ENCODE peak calls at places on chromosomes 4 and X, in eight cellular contexts. L is hepatocyte, R is PC-3, D is HCT116, U is GM23338, Y is SK-N-SH, T is OCI-LY7, N is GM23248. Q is an unnamed sample. For H3K9me2 and H3K79me2, the result is how much of the 10 kb centered on the place peaks cover.

GRCh38 chr4:36088542-36088941 is 155.8 kb downstream of the ARAP2 start:
- DNase-seq in L (no peak), N (no peak), U (no peak), R (no peak), T (no peak), Y (no peak), D (no peak), Q (no peak)

GRCh38 chrX:132918523-132918922 is 39.9 kb downstream of the HS6ST2 start:
- DNase-seq in L (no peak), D (no peak), T (no peak), Y (no peak), N (no peak), U (peak), R (no peak), Q (no peak)

GRCh38 chrX:18252644-18253359 is 32.1 kb upstream of the BEND2 start:
- DNase-seq in D (no peak), L (no peak), T (no peak), R (no peak), Y (no peak), N (peak), U (peak), Q (no peak)

GRCh38 chr4:185011408-185011807 is 6.9 kb upstream of the HELT start:
- DNase-seq in L (peak), Y (peak), D (peak), U (peak), T (peak), N (peak), R (peak), Q (peak)

GRCh38 chrX:108071578-108071977 is 19.8 kb downstream of the PSMD10 start:
- DNase-seq in N (no peak), R (no peak), U (no peak), L (no peak), Y (no peak), T (no peak), D (no peak), Q (no peak)

GRCh38 chr4:129641179-129641578 is 545.2 kb downstream of the C4orf33 start:
- DNase-seq in D (peak), R (peak), T (peak), N (peak), U (peak), Y (peak), L (peak), Q (peak)

GRCh38 chr4:11599044-11599443 is 170.3 kb upstream of the HS3ST1 start:
- DNase-seq in R (peak), L (no peak), D (no peak), T (no peak), Y (no peak), N (no peak), U (no peak), Q (no peak)

GRCh38 chr4:133476064-133476463 is 327.0 kb downstream of the PCDH10 start:
- DNase-seq in N (no peak), R (no peak), T (no peak), D (no peak), Y (no peak), U (peak), L (no peak), Q (no peak)

GRCh38 chr4:22463179-22463578 is 52.7 kb downstream of the ADGRA3 start:
- DNase-seq in D (no peak), N (no peak), Y (no peak), U (peak), T (peak), L (no peak), R (no peak), Q (no peak)

GRCh38 chr4:165011403-165011802 is 20.4 kb upstream of the TRIM60 start:
- DNase-seq in U (no peak), N (no peak), Y (no peak), R (peak), D (no peak), L (no peak), T (no peak), Q (no peak)

GRCh38 chr4:123573866-123574508 is 177.4 kb downstream of the SPRY1 start:
- DNase-seq in R (no peak), T (no peak), D (no peak), L (no peak), N (no peak), U (no peak), Y (no peak), Q (no peak)

GRCh38 chrX:72299891-72300630 is 5.7 kb downstream of the CITED1 start:
- DNase-seq in R (no peak), T (no peak), Y (no peak), D (no peak), N (no peak), L (no peak), U (no peak), Q (no peak)

GRCh38 chr4:102620697-102621497 is 119.7 kb downstream of the NFKB1 start:
- DNase-seq in N (peak), R (peak), T (peak), U (peak), L (peak), D (peak), Y (peak), Q (peak)

GRCh38 chrX:74614193-74614909 is at the start of gene RLIM:
- DNase-seq in T (peak), R (peak), U (peak), D (peak), Y (peak), N (peak), L (peak), Q (peak)

GRCh38 chrX:22585831-22586230 is 313.1 kb downstream of the CBLL2 start:
- DNase-seq in D (no peak), L (no peak), T (no peak), U (no peak), Y (no peak), R (no peak), N (no peak), Q (peak)

GRCh38 chrX:19670854-19671620 is 155.7 kb upstream of the MAP3K15 start:
- DNase-seq in N (peak), L (peak), T (no peak), U (peak), D (peak), R (peak), Y (peak), Q (no peak)

GRCh38 chrX:94204524-94204923 is 530.5 kb downstream of the FAM133A start:
- DNase-seq in N (no peak), L (no peak), R (no peak), Y (peak), U (peak), T (no peak), D (no peak), Q (peak)

GRCh38 chr4:155953151-155954117 is at the start of gene CTSO:
- DNase-seq in D (peak), L (peak), Y (peak), U (peak), R (peak), N (peak), T (peak), Q (peak)

GRCh38 chr4:74671074-74671698 is 123.1 kb downstream of the BTC start:
- DNase-seq in R (peak), L (peak), T (peak), Y (peak), N (peak), D (peak), U (peak), Q (peak)

GRCh38 chr4:23972202-23972601 is 82.4 kb upstream of the PPARGC1A start:
- DNase-seq in N (no peak), R (no peak), U (no peak), Y (no peak), T (peak), D (no peak), L (no peak), Q (peak)

GRCh38 chrX:54166915-54167314 is 16.1 kb downstream of the FAM120C start:
- DNase-seq in T (no peak), R (no peak), Y (no peak), D (no peak), N (no peak), L (no peak), U (no peak), Q (no peak)

GRCh38 chr4:108683479-108683878 is 33.1 kb downstream of the OSTC start:
- DNase-seq in T (peak), D (peak), R (peak), Y (peak), U (peak), L (peak), N (peak), Q (peak)

GRCh38 chrX:108139303-108139702 is 47.7 kb downstream of the ATG4A start:
- DNase-seq in L (no peak), R (peak), T (peak), U (peak), Y (peak), N (peak), D (no peak), Q (no peak)

GRCh38 chrX:115147220-115147619 is 42.0 kb upstream of the RBMXL3 start:
- DNase-seq in Y (peak), D (peak), N (peak), U (peak), R (peak), T (no peak), L (no peak), Q (peak)

GRCh38 chr4:76377922-76378321 is 43.0 kb downstream of the CCDC158 start:
- DNase-seq in U (peak), L (peak), Y (peak), N (peak), D (peak), T (peak), R (peak), Q (peak)

GRCh38 chr4:123562994-123563745 is 166.6 kb downstream of the SPRY1 start:
- DNase-seq in Y (no peak), N (peak), R (peak), L (no peak), U (no peak), T (no peak), D (no peak), Q (no peak)

DNA sequence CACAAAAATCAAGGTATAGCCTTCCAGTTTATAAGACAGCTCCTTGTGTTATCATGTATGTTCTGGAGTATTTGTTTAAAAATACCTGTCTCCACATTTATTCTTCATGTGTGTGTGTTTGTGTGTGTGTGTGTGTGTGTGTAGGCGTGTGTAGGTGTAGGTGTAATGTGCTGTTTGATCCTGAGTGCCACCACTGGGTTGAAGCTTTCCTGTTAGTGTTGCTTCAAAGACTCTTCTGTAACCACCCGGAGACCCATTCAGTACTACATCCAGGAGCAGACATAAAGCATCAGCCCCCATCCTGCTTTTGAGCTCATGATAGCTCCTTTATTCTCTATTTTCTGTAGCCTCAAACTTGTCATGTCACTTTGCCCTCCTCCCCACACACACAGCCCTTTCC is 3.0 kb upstream of the ZDHHC9 start:
- DNase-seq in Y (no peak), L (no peak), T (no peak), N (no peak), D (no peak), U (no peak), R (no peak), Q (no peak)
- H3K9me2 ChIP-seq in Y (under half), L (under half), T (under half), N (under half), D (under half), U (under half), R (under half), Q (under half)

GRCh38 chr4:14679906-14680305 is 322.4 kb upstream of the CPEB2 start:
- DNase-seq in D (no peak), R (no peak), T (no peak), L (no peak), U (no peak), Y (no peak), N (no peak), Q (no peak)
- TF ChIP-seq EZH2phosphoT487 in D (no peak), R (no peak), T (no peak), L (no peak), U (no peak), Y (no peak), N (no peak), Q (no peak)

GRCh38 chr4:105198541-105198940 is 51.9 kb downstream of the TET2 start:
- DNase-seq in D (no peak), Y (no peak), N (peak), L (no peak), T (no peak), U (no peak), R (no peak), Q (no peak)

GRCh38 chr4:105192910-105193309 is 46.2 kb downstream of the TET2 start:
- DNase-seq in T (no peak), L (no peak), D (no peak), Y (no peak), N (no peak), U (no peak), R (no peak), Q (no peak)

GRCh38 chr4:105197777-105198176 is 51.1 kb downstream of the TET2 start:
- DNase-seq in D (no peak), Y (no peak), R (peak), N (peak), U (no peak), T (no peak), L (no peak), Q (no peak)

GRCh38 chr4:105194328-105195231 is 47.9 kb downstream of the TET2 start:
- DNase-seq in N (peak), R (peak), T (no peak), U (no peak), D (no peak), L (no peak), Y (no peak), Q (peak)

DNA sequence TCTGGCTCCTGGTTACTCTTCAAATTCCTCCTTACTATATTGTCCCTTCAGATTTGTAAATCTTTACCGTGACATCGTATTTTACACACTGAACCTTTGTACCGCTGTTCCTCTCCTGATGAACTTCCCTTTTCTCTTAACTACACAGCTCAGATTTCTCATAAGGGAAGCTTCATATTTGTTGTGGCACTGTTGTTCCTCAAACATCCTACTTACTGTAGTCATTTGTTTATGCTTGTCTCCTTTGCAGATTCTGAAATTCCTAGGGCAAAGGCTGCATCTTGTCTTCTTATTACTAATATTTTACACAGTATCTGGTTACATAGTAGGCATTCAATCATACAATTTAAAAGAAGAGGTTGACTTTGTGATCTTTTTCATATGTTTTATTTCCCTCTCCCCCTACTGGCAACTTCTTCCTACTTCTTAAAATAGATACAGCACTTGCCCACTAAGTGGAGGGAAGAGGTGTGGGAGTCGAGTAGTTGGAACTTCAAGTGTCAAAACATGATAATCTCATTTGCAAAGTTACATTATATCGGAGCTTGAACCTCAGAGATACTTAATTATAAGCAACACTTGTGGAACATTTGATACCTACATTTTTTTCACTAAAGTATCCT is 50.0 kb downstream of the TET2 start:
- DNase-seq in N (peak), D (peak), U (peak), L (no peak), R (peak), Y (no peak), T (no peak), Q (no peak)
- H3K79me2 ChIP-seq in N (under half), D (under half), U (under half), L (under half), R (under half), Y (half or more), T (under half), Q (under half)

GRCh38 chr4:27318740-27319139 is 458.1 kb downstream of the STIM2 start:
- DNase-seq in D (peak), U (peak), T (peak), Y (peak), L (peak), R (peak), N (peak), Q (no peak)
- H3K9me2 ChIP-seq in D (under half), U (under half), T (under half), Y (under half), L (under half), R (under half), N (under half), Q (under half)

DNA sequence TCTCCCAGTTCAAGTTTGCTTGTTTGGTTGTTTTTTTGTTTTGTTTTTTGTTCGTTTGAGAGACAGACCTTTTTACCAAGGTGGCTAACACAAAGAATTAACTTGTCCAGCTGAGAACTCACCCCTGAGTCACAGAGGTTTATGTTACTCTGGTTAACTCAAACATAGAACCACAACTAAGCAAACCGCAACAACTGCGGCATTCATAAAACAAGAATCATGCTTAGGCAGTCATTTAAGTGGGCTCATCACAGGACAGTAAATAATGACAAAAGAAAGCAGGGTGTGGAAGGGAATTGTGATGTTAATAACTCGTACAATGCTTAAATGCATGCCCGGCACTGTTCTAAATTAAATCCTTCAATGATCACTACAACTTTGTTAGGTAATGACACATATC is 24.7 kb upstream of the IL13RA1 start:
- DNase-seq in D (peak), Y (no peak), N (no peak), T (no peak), R (peak), U (no peak), L (no peak), Q (no peak)
- TF ChIP-seq EZH2phosphoT487 in D (no peak), Y (no peak), N (no peak), T (no peak), R (no peak), U (no peak), L (no peak), Q (no peak)

GRCh38 chr4:5755679-5756078 is 44.7 kb downstream of the EVC start:
- DNase-seq in L (no peak), Y (no peak), N (no peak), U (no peak), D (no peak), T (no peak), R (no peak), Q (no peak)

GRCh38 chr4:5756271-5756670 is 45.3 kb downstream of the EVC start:
- DNase-seq in Y (no peak), N (no peak), U (no peak), T (no peak), D (no peak), L (no peak), R (no peak), Q (no peak)

GRCh38 chr4:5757536-5757935 is 46.5 kb downstream of the EVC start:
- DNase-seq in R (no peak), T (no peak), Y (no peak), L (no peak), U (no peak), D (no peak), N (no peak), Q (no peak)

GRCh38 chr4:5757954-5758353 is 47.0 kb downstream of the EVC start:
- DNase-seq in T (no peak), D (no peak), R (no peak), Y (no peak), N (no peak), L (no peak), U (no peak), Q (no peak)

DNA sequence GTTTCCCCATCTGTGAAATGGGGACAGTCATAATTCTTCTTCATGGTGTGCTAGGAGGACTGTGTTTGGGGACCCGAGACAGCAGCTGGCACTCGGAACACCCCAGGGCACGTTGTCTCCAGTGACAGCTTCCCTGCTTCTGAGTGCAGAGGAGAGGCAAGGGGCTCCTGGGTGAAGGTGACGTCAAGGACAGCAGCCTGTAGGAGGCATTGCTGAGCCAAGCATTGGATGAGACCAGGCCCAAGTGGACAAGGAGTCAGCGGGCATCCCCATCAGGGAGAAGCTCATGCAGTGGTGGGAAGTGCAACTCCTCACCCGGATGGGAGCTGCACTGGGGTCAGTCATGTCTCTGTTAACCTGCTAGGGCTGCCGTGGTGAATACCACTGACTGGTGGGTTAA is 46.1 kb downstream of the EVC start:
- DNase-seq in N (no peak), L (no peak), D (no peak), R (no peak), U (no peak), Y (no peak), T (no peak), Q (no peak)
- H3K79me2 ChIP-seq in N (under half), L (under half), D (under half), R (under half), U (under half), Y (under half), T (under half), Q (under half)

DNA sequence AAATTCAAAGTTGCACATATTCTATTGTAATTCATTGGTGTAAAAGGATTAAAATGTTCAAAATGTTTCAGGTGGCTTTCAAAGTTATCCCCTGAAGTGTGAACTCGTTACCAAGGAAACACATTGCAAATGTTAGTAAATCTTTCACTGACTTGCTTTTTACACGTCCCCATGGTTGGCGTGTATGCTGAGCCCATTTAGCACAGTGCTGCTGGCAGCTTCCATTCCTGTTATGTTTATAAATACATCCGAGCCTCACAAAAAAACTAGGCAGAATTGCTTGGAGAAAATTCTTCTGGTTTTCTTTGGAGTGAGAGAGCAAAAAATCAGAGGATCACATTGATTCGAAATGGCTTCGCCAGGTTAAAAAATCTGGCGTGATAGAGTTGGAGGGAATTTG is 105.9 kb upstream of the HPGD start:
- DNase-seq in N (no peak), T (no peak), L (no peak), Y (no peak), U (no peak), D (no peak), R (no peak), Q (no peak)
- H3K9me2 ChIP-seq in N (under half), T (under half), L (under half), Y (under half), U (under half), D (under half), R (under half), Q (under half)